ENCODE peak calls at places on chromosome 1, in nine cellular contexts. F, Y, D, W, J, A, G, B and P are unnamed samples. For H3K4me1, the result is how much of the 10 kb centered on the place peaks cover.

GRCh38 chr1:153633161-153633746 is 612 bp upstream of the CHTOP start:
- DNase-seq in D (no peak), F (no peak), G (no peak), A (no peak), J (peak), W (no peak), Y (no peak), B (no peak), P (no peak)

GRCh38 chr1:241376711-241377110 is 19.7 kb upstream of the RGS7 start:
- DNase-seq in A (no peak), J (no peak), F (no peak), Y (no peak), W (no peak), G (no peak), B (no peak), D (no peak), P (no peak)

GRCh38 chr1:1858382-1859086 is 32.4 kb downstream of the GNB1 start:
- DNase-seq in W (no peak), Y (peak), J (peak), A (peak), B (peak), F (peak), D (peak), G (peak), P (peak)

GRCh38 chr1:107952989-107953388 is 12.0 kb downstream of the VAV3 start:
- DNase-seq in J (no peak), B (no peak), F (no peak), A (no peak), W (no peak), D (no peak), Y (no peak), G (no peak), P (no peak)

GRCh38 chr1:228472655-228473054 is 14.5 kb upstream of the RNF187 start:
- DNase-seq in W (no peak), A (peak), D (no peak), F (no peak), G (no peak), Y (no peak), J (no peak), B (peak), P (no peak)

GRCh38 chr1:67335451-67335850 is 27.8 kb downstream of the IL12RB2 start:
- DNase-seq in B (no peak), Y (no peak), D (no peak), J (no peak), F (no peak), G (no peak), W (no peak), A (no peak), P (no peak)

GRCh38 chr1:162141273-162142023 is 72.0 kb downstream of the NOS1AP start:
- DNase-seq in W (no peak), B (peak), A (peak), J (no peak), G (no peak), Y (no peak), D (no peak), F (no peak), P (no peak)

GRCh38 chr1:2228684-2229031 is 539 bp downstream of the SKI start:
- DNase-seq in G (no peak), D (no peak), J (no peak), Y (no peak), F (no peak), B (no peak), A (no peak), W (no peak), P (no peak)

GRCh38 chr1:197920345-197921117 is 3.4 kb downstream of the LHX9 start:
- DNase-seq in A (no peak), W (no peak), D (no peak), J (no peak), Y (no peak), F (no peak), G (no peak), B (no peak), P (no peak)

GRCh38 chr1:219174672-219175564 is 1.2 kb downstream of the LYPLAL1 start:
- DNase-seq in G (peak), W (peak), A (peak), Y (no peak), J (peak), D (no peak), B (peak), F (peak), P (peak)

GRCh38 chr1:87368907-87369306 is 40.2 kb downstream of the LMO4 start:
- DNase-seq in B (no peak), A (no peak), J (no peak), F (no peak), G (no peak), Y (no peak), W (no peak), D (no peak), P (no peak)
- H3K4me1 ChIP-seq in B (under half), A (under half), J (under half), F (under half), G (under half), Y (under half), W (under half), D (under half), P (under half)

GRCh38 chr1:158793604-158794003 is 12.6 kb upstream of the OR6N2 start:
- DNase-seq in Y (no peak), F (no peak), D (no peak), G (no peak), W (no peak), B (no peak), A (no peak), J (no peak), P (no peak)

GRCh38 chr1:158799689-158800088 is 18.7 kb upstream of the OR6N2 start:
- DNase-seq in Y (no peak), B (no peak), F (no peak), W (no peak), D (no peak), J (no peak), G (no peak), A (no peak), P (no peak)

GRCh38 chr1:158798531-158798930 is 17.5 kb upstream of the OR6N2 start:
- DNase-seq in B (no peak), J (no peak), Y (no peak), W (no peak), A (no peak), D (no peak), F (no peak), G (no peak), P (no peak)

DNA sequence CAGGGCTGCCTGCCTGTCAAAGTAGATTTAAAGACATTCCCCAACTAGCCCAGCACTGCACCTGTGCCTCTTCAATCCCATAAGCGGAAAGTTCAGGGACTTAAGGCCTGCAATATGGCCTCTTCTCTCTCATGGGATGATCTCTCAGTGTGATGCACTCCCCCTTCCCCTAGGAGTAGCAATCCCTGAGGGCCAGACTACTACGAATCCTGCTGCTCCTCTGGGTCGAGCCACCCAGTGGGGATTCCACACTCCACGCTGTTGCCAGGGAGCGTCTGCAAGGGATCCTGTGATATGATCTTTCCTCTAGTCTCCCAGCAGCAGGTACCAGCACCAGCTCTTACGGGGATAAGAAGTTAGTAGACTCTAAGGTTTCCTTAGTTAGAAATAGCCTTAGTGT is 13.2 kb upstream of the OR6N2 start:
- DNase-seq in F (no peak), Y (no peak), J (no peak), B (no peak), W (no peak), G (no peak), A (no peak), D (no peak), P (no peak)
- H3K4me1 ChIP-seq in F (under half), Y (under half), J (under half), B (under half), W (under half), G (under half), A (under half), D (under half), P (under half)

GRCh38 chr1:18955442-18956188 is 861 bp downstream of the IFFO2 start:
- DNase-seq in W (no peak), A (no peak), D (no peak), Y (no peak), B (no peak), F (no peak), G (peak), J (peak), P (peak)

GRCh38 chr1:18957532-18958295 is 1.2 kb upstream of the IFFO2 start:
- DNase-seq in B (peak), Y (no peak), A (no peak), F (peak), W (no peak), J (no peak), D (no peak), G (no peak), P (no peak)

GRCh38 chr1:18955116-18955441 is 1.4 kb downstream of the IFFO2 start:
- DNase-seq in B (no peak), W (no peak), F (no peak), A (no peak), Y (no peak), J (no peak), G (no peak), D (no peak), P (no peak)

GRCh38 chr1:18957136-18957521 is 653 bp upstream of the IFFO2 start:
- DNase-seq in Y (no peak), G (no peak), J (peak), W (no peak), A (no peak), B (no peak), D (no peak), F (peak), P (no peak)

GRCh38 chr1:18956189-18957135 is at the start of gene IFFO2:
- DNase-seq in Y (peak), D (peak), F (peak), W (peak), G (peak), A (peak), B (peak), J (peak), P (peak)
- H3K4me1 ChIP-seq in Y (under half), D (under half), F (under half), W (under half), G (half or more), A (under half), B (under half), J (under half), P (under half)

GRCh38 chr1:117093870-117094621 is 27.5 kb downstream of the TRIM45 start:
- DNase-seq in B (peak), Y (no peak), W (no peak), D (no peak), G (no peak), F (no peak), J (no peak), A (peak), P (no peak)
- H3K4me1 ChIP-seq in B (under half), Y (under half), W (under half), D (under half), G (under half), F (under half), J (under half), A (under half), P (under half)

GRCh38 chr1:25990702-25991395 is 7.0 kb downstream of the PAFAH2 start:
- DNase-seq in W (no peak), B (no peak), D (no peak), J (no peak), A (no peak), G (peak), Y (no peak), F (no peak), P (no peak)
- H3K4me1 ChIP-seq in W (under half), B (under half), D (under half), J (under half), A (under half), G (under half), Y (under half), F (under half), P (under half)